ENCODE peak calls at places on chromosomes 6 and 20, in six cellular contexts. R is astrocyte of the spinal cord, A is HepG2, D is foreskin fibroblast, E is upper lobe of right lung, K is GM06990. P is an unnamed sample.

GRCh38 chr20:61927826-61928541 is 137.7 kb downstream of the TAF4 start:
- DNase-seq in R (no peak), E (peak), A (no peak), K (no peak), D (no peak), P (no peak)

GRCh38 chr20:5003626-5004025 is 2.3 kb upstream of the SLC23A2 start:
- DNase-seq in A (no peak), R (no peak), E (no peak), K (no peak), D (no peak), P (no peak)

GRCh38 chr6:14889698-14890593 is 355.9 kb upstream of the JARID2 start:
- DNase-seq in D (no peak), A (no peak), R (no peak), K (no peak), E (no peak), P (no peak)

GRCh38 chr6:46867411-46867810 is 54.3 kb downstream of the ADGRF5 start:
- DNase-seq in R (no peak), E (no peak), K (no peak), D (no peak), A (no peak), P (no peak)

GRCh38 chr6:12119085-12119588 is 107.0 kb downstream of the HIVEP1 start:
- DNase-seq in D (no peak), A (no peak), E (no peak), K (peak), R (no peak), P (peak)

GRCh38 chr6:293185-294174 is 1.2 kb downstream of the DUSP22 start:
- DNase-seq in R (peak), D (no peak), K (peak), A (no peak), E (peak), P (no peak)

GRCh38 chr20:14219801-14220461 is 117.5 kb downstream of the FLRT3 start:
- DNase-seq in E (peak), A (no peak), D (no peak), R (no peak), K (no peak), P (no peak)

GRCh38 chr6:24501914-24502313 is 7.1 kb downstream of the ALDH5A1 start:
- DNase-seq in R (no peak), K (no peak), D (no peak), A (peak), E (no peak), P (no peak)

GRCh38 chr6:159701413-159701999 is 8.5 kb upstream of the SOD2 start:
- DNase-seq in K (no peak), A (peak), D (peak), R (peak), E (no peak), P (no peak)

GRCh38 chr6:33952016-33952415 is 148.2 kb upstream of the MLN start:
- DNase-seq in K (no peak), A (no peak), R (no peak), E (no peak), D (no peak), P (no peak)

GRCh38 chr20:9051508-9051907 is 17.4 kb upstream of the PLCB4 start:
- DNase-seq in R (peak), A (peak), E (no peak), K (no peak), D (peak), P (no peak)

GRCh38 chr20:36084897-36085617 is 69.5 kb upstream of the EPB41L1 start:
- DNase-seq in K (no peak), R (peak), D (no peak), A (peak), E (no peak), P (no peak)

GRCh38 chr6:4803343-4803744 is 27.1 kb downstream of the CDYL start:
- DNase-seq in R (no peak), K (no peak), E (no peak), A (no peak), D (no peak), P (no peak)

GRCh38 chr6:137738197-137738596 is 128.9 kb upstream of the TNFAIP3 start:
- DNase-seq in D (peak), E (no peak), R (peak), K (no peak), A (no peak), P (no peak)

GRCh38 chr20:46853926-46854325 is 40.7 kb upstream of the EYA2 start:
- DNase-seq in K (no peak), A (no peak), D (no peak), E (no peak), R (no peak), P (no peak)

GRCh38 chr20:7151666-7152065 is 384.2 kb downstream of the BMP2 start:
- DNase-seq in R (peak), D (peak), K (no peak), A (no peak), E (no peak), P (no peak)

GRCh38 chr20:47785900-47786762 is 850 bp upstream of the SULF2 start:
- DNase-seq in A (peak), E (no peak), K (peak), D (peak), R (peak), P (peak)

GRCh38 chr6:20879526-20879925 is 345.3 kb downstream of the CDKAL1 start:
- DNase-seq in A (peak), R (peak), K (no peak), D (no peak), E (no peak), P (no peak)

GRCh38 chr6:85116475-85116874 is 333.4 kb upstream of the NT5E start:
- DNase-seq in D (no peak), A (no peak), K (no peak), E (no peak), R (no peak), P (no peak)

GRCh38 chr20:37539956-37540455 is 12.3 kb upstream of the BLCAP start:
- DNase-seq in A (no peak), K (no peak), R (no peak), D (no peak), E (no peak), P (no peak)

GRCh38 chr6:38131527-38131965 is 312.0 kb downstream of the ZFAND3 start:
- DNase-seq in K (no peak), A (no peak), E (no peak), D (peak), R (peak), P (no peak)

GRCh38 chr6:149964243-149965190 is 774 bp downstream of the ULBP1 start:
- DNase-seq in D (peak), A (no peak), E (no peak), R (peak), K (peak), P (peak)

GRCh38 chr6:140044626-140045025 is 670.2 kb upstream of the CITED2 start:
- DNase-seq in A (no peak), R (no peak), D (no peak), K (no peak), E (no peak), P (no peak)

GRCh38 chr20:18972251-18972876 is 158.8 kb downstream of the SCP2D1 start:
- DNase-seq in D (no peak), E (no peak), K (no peak), A (no peak), R (no peak), P (no peak)

GRCh38 chr20:14189794-14190402 is 147.5 kb downstream of the FLRT3 start:
- DNase-seq in E (no peak), R (peak), D (peak), A (peak), K (no peak), P (no peak)

GRCh38 chr6:31474871-31475286 is 23.1 kb upstream of the MICB start:
- DNase-seq in R (no peak), A (no peak), E (no peak), K (no peak), D (no peak), P (no peak)

GRCh38 chr6:34272022-34272926 is 23.5 kb upstream of the SMIM29 start:
- DNase-seq in A (peak), D (no peak), R (no peak), K (no peak), E (peak), P (peak)

GRCh38 chr6:138182939-138183791 is 21.4 kb downstream of the ARFGEF3 start:
- DNase-seq in R (no peak), D (no peak), A (no peak), K (no peak), E (no peak), P (no peak)

GRCh38 chr6:63963756-63964315 is 328.2 kb downstream of the PHF3 start:
- DNase-seq in D (no peak), A (no peak), E (no peak), K (no peak), R (no peak), P (no peak)

GRCh38 chr20:11849976-11850670 is 67.6 kb upstream of the BTBD3 start:
- DNase-seq in D (peak), A (no peak), R (peak), K (no peak), E (no peak), P (no peak)

GRCh38 chr6:498795-499231 is 107.3 kb downstream of the IRF4 start:
- DNase-seq in E (no peak), D (no peak), R (peak), A (no peak), K (peak), P (peak)

GRCh38 chr6:167791036-167791779 is 35.5 kb upstream of the AFDN start:
- DNase-seq in D (no peak), E (no peak), K (no peak), A (peak), R (no peak), P (no peak)

GRCh38 chr6:118372413-118372812 is 175.7 kb upstream of the PLN start:
- DNase-seq in E (no peak), R (peak), D (peak), A (no peak), K (no peak), P (no peak)

GRCh38 chr6:2055914-2056313 is 189.5 kb downstream of the GMDS start:
- DNase-seq in K (no peak), E (no peak), A (no peak), R (no peak), D (peak), P (no peak)

GRCh38 chr6:170280689-170281045 is 10.2 kb downstream of the DLL1 start:
- DNase-seq in E (no peak), R (no peak), A (no peak), D (no peak), K (no peak), P (no peak)
- TF ChIP-seq CTCF in E (no peak), R (no peak), A (no peak), D (no peak), K (no peak), P (no peak)

GRCh38 chr20:53915459-53916172 is 154.8 kb downstream of the BCAS1 start:
- DNase-seq in A (peak), K (peak), R (peak), E (peak), D (peak), P (peak)

GRCh38 chr20:53916173-53916512 is 154.3 kb downstream of the BCAS1 start:
- DNase-seq in K (no peak), E (no peak), R (no peak), D (no peak), A (no peak), P (no peak)

GRCh38 chr20:53911301-53911700 is 159.1 kb downstream of the BCAS1 start:
- DNase-seq in A (no peak), D (no peak), K (no peak), R (no peak), E (no peak), P (no peak)

GRCh38 chr20:53914861-53915458 is 155.4 kb downstream of the BCAS1 start:
- DNase-seq in D (no peak), A (no peak), R (peak), E (no peak), K (no peak), P (no peak)

DNA sequence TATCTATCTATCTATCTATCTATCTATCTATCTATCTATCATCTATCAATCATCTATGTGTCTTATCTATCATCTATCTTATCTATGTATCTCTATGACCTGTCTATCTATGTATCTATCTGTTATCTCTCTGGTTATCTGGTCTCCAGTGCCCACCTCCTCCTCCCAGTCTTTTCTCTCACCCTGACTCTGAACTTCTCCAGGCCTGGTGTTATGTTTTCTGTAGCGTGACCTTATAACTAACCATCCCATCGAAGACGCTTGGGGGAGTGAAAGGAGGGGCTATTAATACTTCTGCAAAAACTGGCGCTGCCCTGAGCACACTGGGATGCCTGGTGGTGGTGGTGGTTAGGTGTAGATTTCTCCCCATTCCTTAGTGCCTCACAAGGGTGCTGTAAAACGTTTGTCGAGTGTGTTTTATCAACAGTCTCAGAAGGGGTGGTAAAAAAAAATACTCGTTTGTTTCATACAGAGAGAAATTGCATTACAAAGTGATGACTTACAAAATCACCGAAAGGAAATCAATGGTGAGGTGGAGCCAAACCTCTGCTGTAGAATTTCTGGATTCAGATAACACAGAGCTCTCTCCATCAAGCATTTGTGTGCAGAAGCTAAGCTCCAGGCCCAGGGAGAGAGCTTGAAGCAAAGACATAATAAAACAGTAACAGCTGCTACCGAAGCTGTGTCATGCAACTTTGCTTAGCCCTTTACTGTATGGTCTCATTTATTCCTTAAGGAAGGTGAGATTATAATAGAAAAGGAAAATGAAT is 156.1 kb downstream of the BCAS1 start:
- DNase-seq in K (no peak), E (no peak), A (no peak), R (peak), D (no peak), P (no peak)
- TF ChIP-seq CTCF in K (no peak), E (no peak), A (no peak), R (no peak), D (no peak), P (no peak)

GRCh38 chr6:124799638-124800037 is 162.6 kb upstream of the RNF217 start:
- DNase-seq in E (no peak), A (no peak), K (no peak), R (no peak), D (no peak), P (no peak)

GRCh38 chr6:124795879-124796838 is 166.1 kb upstream of the RNF217 start:
- DNase-seq in E (no peak), D (no peak), A (no peak), R (peak), K (no peak), P (no peak)

GRCh38 chr6:124793406-124793805 is 168.8 kb upstream of the RNF217 start:
- DNase-seq in K (no peak), A (no peak), E (no peak), R (no peak), D (no peak), P (no peak)

GRCh38 chr6:124800222-124800621 is 162.0 kb upstream of the RNF217 start:
- DNase-seq in R (no peak), K (no peak), D (no peak), A (no peak), E (no peak), P (no peak)

DNA sequence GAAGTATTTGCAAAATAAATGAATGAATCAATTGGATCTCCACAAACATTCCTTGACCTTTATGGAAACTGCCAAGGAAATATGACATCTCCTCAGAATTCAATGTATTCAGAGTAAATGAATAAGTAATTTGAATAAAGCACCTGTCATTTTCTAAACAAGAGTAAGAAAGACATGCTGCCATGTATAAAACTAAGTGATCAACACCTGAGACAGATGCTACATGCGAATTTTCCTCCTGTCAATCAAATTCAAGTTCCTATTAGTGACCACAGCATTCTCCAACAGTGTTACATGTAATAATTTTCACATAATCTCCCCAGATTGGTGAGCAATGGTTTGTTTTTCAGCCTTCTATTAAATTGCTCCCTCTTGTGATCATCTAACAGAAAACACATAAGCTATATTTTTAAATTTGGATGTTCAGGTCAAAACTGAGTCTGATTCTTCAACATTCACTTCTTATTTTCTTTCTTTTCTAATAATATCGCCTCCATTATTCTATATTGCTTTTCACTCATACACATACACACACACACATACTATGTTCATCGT is 163.2 kb upstream of the RNF217 start:
- DNase-seq in E (no peak), A (no peak), R (no peak), D (no peak), K (no peak), P (no peak)
- TF ChIP-seq CTCF in E (no peak), A (no peak), R (peak), D (no peak), K (no peak), P (no peak)

GRCh38 chr6:166712554-166713228 is 85.6 kb upstream of the RPS6KA2 start:
- DNase-seq in K (no peak), A (no peak), E (no peak), D (no peak), R (no peak), P (no peak)
- TF ChIP-seq CTCF in K (no peak), A (peak), E (no peak), D (no peak), R (no peak), P (no peak)

GRCh38 chr6:52839124-52840055 is 1.2 kb downstream of the GSTA5 start:
- DNase-seq in A (peak), K (no peak), E (no peak), D (peak), R (peak), P (peak)
- TF ChIP-seq CTCF in A (peak), K (peak), E (peak), D (peak), R (peak), P (peak)

DNA sequence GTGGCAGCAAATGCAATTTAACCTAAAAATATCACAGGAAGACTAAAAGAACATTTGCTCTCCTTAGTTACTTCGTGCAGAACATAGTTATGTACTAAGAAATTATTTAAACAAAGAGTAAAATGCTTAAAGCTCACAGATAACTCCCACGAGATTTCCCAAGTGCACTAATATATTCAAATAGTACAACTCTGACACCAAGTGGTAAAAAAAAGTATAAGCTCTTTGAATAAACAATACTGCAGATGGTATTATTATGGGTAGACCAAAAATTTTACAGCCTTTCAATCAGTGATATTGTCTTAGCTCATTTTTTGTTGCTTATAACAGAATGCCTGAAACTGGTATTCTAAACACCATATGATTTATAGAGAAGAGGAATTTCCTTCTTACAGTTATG is 52.8 kb upstream of the FILIP1 start:
- DNase-seq in R (peak), D (peak), K (no peak), A (peak), E (no peak), P (peak)
- TF ChIP-seq CTCF in R (peak), D (peak), K (peak), A (no peak), E (peak), P (no peak)